ENCODE peak calls at places on chromosomes 1 and 21, in six cellular contexts. One of them, this sample, is unnamed.

GRCh38 chr1:84862810-84863251 is 30.2 kb downstream of the LPAR3 start:
- ATAC-seq in aorta: no peak
- ATAC-seq in activated B cell treated with CpG ODN at 0.5 μM for 24 hours: no peak
- ATAC-seq in right lobe of liver: no peak
- ATAC-seq in HepG2: no peak
- ATAC-seq in naive thymus-derived CD4-positive, alpha-beta T cell: peak
- ATAC-seq in this sample: peak

GRCh38 chr1:220219136-220219442 is 53.2 kb downstream of the RAB3GAP2 start:
- ATAC-seq in aorta: no peak
- ATAC-seq in activated B cell treated with CpG ODN at 0.5 μM for 24 hours: no peak
- ATAC-seq in right lobe of liver: no peak
- ATAC-seq in HepG2: no peak
- ATAC-seq in naive thymus-derived CD4-positive, alpha-beta T cell: no peak
- ATAC-seq in this sample: no peak

GRCh38 chr1:208235983-208236761 is 8.0 kb downstream of the PLXNA2 start:
- ATAC-seq in aorta: peak
- ATAC-seq in activated B cell treated with CpG ODN at 0.5 μM for 24 hours: no peak
- ATAC-seq in right lobe of liver: peak
- ATAC-seq in HepG2: peak
- ATAC-seq in naive thymus-derived CD4-positive, alpha-beta T cell: peak
- ATAC-seq in this sample: peak

GRCh38 chr1:218665216-218665615 is 320.1 kb downstream of the TGFB2 start:
- ATAC-seq in aorta: peak
- ATAC-seq in activated B cell treated with CpG ODN at 0.5 μM for 24 hours: no peak
- ATAC-seq in right lobe of liver: no peak
- ATAC-seq in HepG2: no peak
- ATAC-seq in naive thymus-derived CD4-positive, alpha-beta T cell: no peak
- ATAC-seq in this sample: no peak

GRCh38 chr1:162832470-162832869 is 28.5 kb downstream of the CCDC190 start:
- ATAC-seq in aorta: no peak
- ATAC-seq in activated B cell treated with CpG ODN at 0.5 μM for 24 hours: no peak
- ATAC-seq in right lobe of liver: no peak
- ATAC-seq in HepG2: no peak
- ATAC-seq in naive thymus-derived CD4-positive, alpha-beta T cell: no peak
- ATAC-seq in this sample: no peak

GRCh38 chr1:30304080-30304479 is 419.3 kb downstream of the MATN1 start:
- ATAC-seq in aorta: no peak
- ATAC-seq in activated B cell treated with CpG ODN at 0.5 μM for 24 hours: no peak
- ATAC-seq in right lobe of liver: no peak
- ATAC-seq in HepG2: no peak
- ATAC-seq in naive thymus-derived CD4-positive, alpha-beta T cell: no peak
- ATAC-seq in this sample: no peak

GRCh38 chr1:14345925-14346550 is 252.4 kb upstream of the KAZN start:
- ATAC-seq in aorta: no peak
- ATAC-seq in activated B cell treated with CpG ODN at 0.5 μM for 24 hours: no peak
- ATAC-seq in right lobe of liver: no peak
- ATAC-seq in HepG2: no peak
- ATAC-seq in naive thymus-derived CD4-positive, alpha-beta T cell: no peak
- ATAC-seq in this sample: no peak

GRCh38 chr21:35004289-35004688 is 44.8 kb downstream of the RUNX1 start:
- ATAC-seq in aorta: no peak
- ATAC-seq in activated B cell treated with CpG ODN at 0.5 μM for 24 hours: no peak
- ATAC-seq in right lobe of liver: no peak
- ATAC-seq in HepG2: no peak
- ATAC-seq in naive thymus-derived CD4-positive, alpha-beta T cell: no peak
- ATAC-seq in this sample: no peak